ENCODE peak calls at places on chromosomes 4 and X, in five cellular contexts. V, Q, Y, S and J are unnamed samples.
A peak's percentile ranks its signal among the peaks of the same experiment; 100 is the strongest.

GRCh38 chr4:610411-611261 is 14.7 kb upstream of the PDE6B start:
- DNase-seq in V (peak; percentile 47), Q (peak; percentile 10), Y (no peak), S (peak; percentile 82), J (peak; percentile 57)

GRCh38 chrX:86806786-86807185 is 658.5 kb downstream of the DACH2 start:
- DNase-seq in V (peak; percentile 10), Q (no peak), Y (peak; percentile 11), S (no peak), J (no peak)

GRCh38 chr4:11073621-11074051 is 355.1 kb downstream of the HS3ST1 start:
- DNase-seq in V (peak; percentile 55), Q (no peak), Y (no peak), S (no peak), J (no peak)

GRCh38 chr4:11741190-11741652 is 312.5 kb upstream of the HS3ST1 start:
- DNase-seq in V (peak; percentile 68), Q (no peak), Y (no peak), S (no peak), J (no peak)

GRCh38 chrX:154308108-154308946 is 12.7 kb downstream of the TKTL1 start:
- DNase-seq in V (peak; percentile 28), Q (no peak), Y (peak; percentile 69), S (peak; percentile 92), J (no peak)

GRCh38 chrX:56797966-56798711 is 69.1 kb downstream of the NBDY start:
- DNase-seq in V (peak; percentile 28), Q (no peak), Y (no peak), S (peak; percentile 77), J (no peak)

GRCh38 chr4:165394275-165394674 is 15.5 kb downstream of the CPE start:
- DNase-seq in V (peak; percentile 86), Q (no peak), Y (no peak), S (no peak), J (no peak)

GRCh38 chr4:89296871-89297270 is 10.7 kb downstream of the GPRIN3 start:
- DNase-seq in V (no peak), Q (no peak), Y (no peak), S (no peak), J (no peak)

GRCh38 chr4:61320154-61320553 is 120.0 kb downstream of the ADGRL3 start:
- DNase-seq in V (peak; percentile 8), Q (no peak), Y (no peak), S (no peak), J (no peak)

GRCh38 chr4:114417214-114417613 is 181.4 kb upstream of the UGT8 start:
- DNase-seq in V (no peak), Q (no peak), Y (no peak), S (no peak), J (no peak)
- TF ChIP-seq CTCF in V (no peak), Q (no peak), Y (no peak), S (no peak), J (no peak)

DNA sequence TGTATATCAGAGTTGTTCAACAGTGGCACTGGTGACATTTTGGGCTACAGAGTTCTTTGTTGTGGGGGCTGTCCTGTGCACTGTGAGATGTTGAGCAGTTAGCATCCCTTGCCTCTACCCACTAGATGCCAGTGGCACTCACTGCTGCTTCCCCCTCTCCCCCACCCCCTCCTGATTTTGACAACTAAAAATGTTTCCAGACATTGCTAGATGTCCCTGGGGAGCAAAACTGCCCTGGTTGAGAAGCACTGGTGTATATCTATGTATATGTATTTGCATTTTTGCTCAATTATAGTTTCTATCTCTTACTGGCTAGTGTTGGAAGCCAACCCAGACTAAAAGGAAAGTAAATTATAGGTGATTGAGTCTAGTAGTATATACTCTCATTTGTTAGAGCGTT is 2.4 kb downstream of the TMEM131L start:
- DNase-seq in V (no peak), Q (no peak), Y (no peak), S (no peak), J (no peak)
- H3K4me3 ChIP-seq in V (peak overlapping the region; percentile 90), Q (no peak overlapping the region), Y (peak overlapping the region; percentile 87), S (no peak overlapping the region), J (no peak overlapping the region)

GRCh38 chrX:104918122-104918521 is 302.4 kb downstream of the TEX13A start:
- DNase-seq in V (no peak), Q (no peak), Y (no peak), S (no peak), J (no peak)

GRCh38 chrX:104913348-104913747 is 307.1 kb downstream of the TEX13A start:
- DNase-seq in V (peak; percentile 0), Q (no peak), Y (no peak), S (no peak), J (peak; percentile 2)
- TF ChIP-seq CTCF in V (peak; percentile 35), Q (peak; percentile 53), Y (no peak), S (no peak), J (peak; percentile 68)

GRCh38 chrX:17741123-17741511 is 3.8 kb downstream of the SCML1 start:
- DNase-seq in V (no peak), Q (no peak), Y (no peak), S (no peak), J (no peak)

GRCh38 chrX:17744896-17745523 is 7.7 kb downstream of the SCML1 start:
- DNase-seq in V (peak; percentile 34), Q (no peak), Y (no peak), S (no peak), J (no peak)

GRCh38 chrX:17740137-17741122 is 3.1 kb downstream of the SCML1 start:
- DNase-seq in V (no peak), Q (no peak), Y (no peak), S (no peak), J (no peak)

GRCh38 chrX:17747692-17748091 is 10.4 kb downstream of the SCML1 start:
- DNase-seq in V (no peak), Q (no peak), Y (no peak), S (no peak), J (no peak)

DNA sequence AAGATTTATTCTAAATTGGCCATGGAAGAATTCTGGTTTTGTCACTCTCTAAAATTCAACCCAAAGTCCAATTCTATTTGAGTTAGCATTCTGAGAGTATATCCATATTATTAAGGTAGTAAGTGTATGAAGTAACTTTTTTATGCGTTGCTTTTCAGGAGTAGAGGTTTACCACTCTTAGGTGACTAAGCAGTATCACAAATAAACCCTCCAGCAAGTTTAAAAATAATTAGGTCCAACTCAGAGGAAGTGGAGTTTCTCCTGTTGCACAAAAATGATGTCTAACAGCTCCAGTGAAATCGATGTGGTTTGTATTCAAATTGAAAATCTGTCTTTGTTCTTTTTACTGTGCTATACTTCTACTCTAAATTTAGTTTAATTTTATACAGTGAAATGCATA is 6.6 kb downstream of the SCML1 start:
- DNase-seq in V (no peak), Q (no peak), Y (no peak), S (no peak), J (no peak)
- H3K4me3 ChIP-seq in V (no peak overlapping the region), Q (no peak overlapping the region), Y (no peak overlapping the region), S (no peak overlapping the region), J (no peak overlapping the region)

DNA sequence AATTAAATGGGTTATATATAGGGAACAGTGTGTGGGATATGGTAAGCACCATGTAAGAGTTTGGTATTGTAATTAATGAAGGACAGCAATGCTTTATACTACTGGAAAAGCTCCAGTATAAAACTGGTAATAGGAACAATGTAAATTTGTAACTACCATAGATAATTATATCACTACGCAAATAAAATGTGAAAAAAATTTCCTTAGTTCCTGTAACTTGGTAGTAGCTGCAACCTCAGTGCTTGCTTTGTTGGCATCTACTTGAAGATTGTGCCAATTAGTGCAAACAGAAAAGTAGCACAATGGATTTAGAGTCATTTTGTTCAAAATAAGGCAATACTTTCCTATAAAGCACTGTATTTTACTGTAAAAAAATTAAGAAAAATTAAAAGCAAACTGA is 34.4 kb upstream of the SH3RF1 start:
- DNase-seq in V (no peak), Q (no peak), Y (no peak), S (no peak), J (no peak)
- TF ChIP-seq CTCF in V (no peak), Q (no peak), Y (no peak), S (no peak), J (no peak)

GRCh38 chr4:110631582-110632505 is 9.0 kb upstream of the PITX2 start:
- DNase-seq in V (peak; percentile 86), Q (peak; percentile 74), Y (peak; percentile 62), S (peak; percentile 94), J (peak; percentile 32)
- H3K4me3 ChIP-seq in V (peak overlapping the region; percentile 50), Q (peak overlapping the region; percentile 47), Y (peak overlapping the region; percentile 12), S (no peak overlapping the region), J (peak overlapping the region; percentile 27)

DNA sequence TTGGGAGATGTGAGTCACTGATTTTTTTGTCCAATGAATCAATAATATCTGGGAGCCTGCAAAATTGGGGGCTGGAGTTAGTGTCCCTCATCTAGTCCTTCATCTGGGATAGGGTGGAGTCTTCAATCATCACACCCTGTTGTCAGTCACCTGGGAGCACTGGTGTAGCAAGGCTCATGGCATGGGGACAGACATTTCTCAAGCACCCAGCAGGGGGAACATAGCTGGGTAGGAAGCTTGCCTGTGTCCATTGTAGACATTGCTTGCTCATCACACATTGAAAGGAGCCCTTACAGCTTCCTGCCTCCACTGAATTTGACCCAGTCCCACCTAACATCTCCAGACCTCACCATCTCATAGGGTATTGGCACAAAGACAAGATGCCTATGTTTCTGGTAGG is 61.2 kb downstream of the SEL1L3 start:
- DNase-seq in V (no peak), Q (no peak), Y (no peak), S (peak; percentile 13), J (no peak)
- TF ChIP-seq CTCF in V (no peak), Q (no peak), Y (no peak), S (no peak), J (no peak)